ENCODE peak calls at places on chromosomes 5 and 9, in four cellular contexts. One of them, this sample, is unnamed.

GRCh38 chr5:175321927-175322532 is 122.0 kb downstream of the DRD1 start:
- DNase-seq in IMR-90: peak
- DNase-seq in DND-41: peak
- DNase-seq in mesendoderm: peak
- DNase-seq in this sample: peak

GRCh38 chr9:88567870-88568269 is 32.9 kb downstream of the NXNL2 start:
- DNase-seq in IMR-90: no peak
- DNase-seq in DND-41: no peak
- DNase-seq in mesendoderm: no peak
- DNase-seq in this sample: no peak

GRCh38 chr9:112761912-112762651 is 11.5 kb downstream of the SNX30 start:
- DNase-seq in IMR-90: peak
- DNase-seq in DND-41: no peak
- DNase-seq in mesendoderm: no peak
- DNase-seq in this sample: no peak

GRCh38 chr5:138230261-138230660 is 17.1 kb upstream of the CDC23 start:
- DNase-seq in IMR-90: peak
- DNase-seq in DND-41: no peak
- DNase-seq in mesendoderm: peak
- DNase-seq in this sample: no peak

GRCh38 chr9:2481216-2481615 is 140.4 kb upstream of the VLDLR start:
- DNase-seq in IMR-90: no peak
- DNase-seq in DND-41: no peak
- DNase-seq in mesendoderm: no peak
- DNase-seq in this sample: no peak

GRCh38 chr9:89961616-89962341 is 357.0 kb downstream of the GADD45G start:
- DNase-seq in IMR-90: peak
- DNase-seq in DND-41: peak
- DNase-seq in mesendoderm: no peak
- DNase-seq in this sample: peak

GRCh38 chr5:1544294-1545010 is 20.7 kb upstream of the LPCAT1 start:
- DNase-seq in IMR-90: no peak
- DNase-seq in DND-41: no peak
- DNase-seq in mesendoderm: no peak
- DNase-seq in this sample: no peak

GRCh38 chr5:40685952-40686351 is 6.2 kb downstream of the PTGER4 start:
- DNase-seq in IMR-90: no peak
- DNase-seq in DND-41: no peak
- DNase-seq in mesendoderm: no peak
- DNase-seq in this sample: no peak

GRCh38 chr5:103587185-103587748 is 24.7 kb upstream of the NUDT12 start:
- DNase-seq in IMR-90: peak
- DNase-seq in DND-41: no peak
- DNase-seq in mesendoderm: peak
- DNase-seq in this sample: no peak

GRCh38 chr5:115472601-115473000 is 72.0 kb downstream of the FEM1C start:
- DNase-seq in IMR-90: no peak
- DNase-seq in DND-41: no peak
- DNase-seq in mesendoderm: no peak
- DNase-seq in this sample: no peak

GRCh38 chr5:179793470-179794139 is at the start of gene LTC4S:
- DNase-seq in IMR-90: peak
- DNase-seq in DND-41: peak
- DNase-seq in mesendoderm: no peak
- DNase-seq in this sample: no peak

GRCh38 chr5:154648706-154649105 is 106.5 kb upstream of the LARP1 start:
- DNase-seq in IMR-90: peak
- DNase-seq in DND-41: no peak
- DNase-seq in mesendoderm: peak
- DNase-seq in this sample: no peak

GRCh38 chr5:158390556-158390955 is 531.6 kb upstream of the CLINT1 start:
- DNase-seq in IMR-90: peak
- DNase-seq in DND-41: no peak
- DNase-seq in mesendoderm: no peak
- DNase-seq in this sample: no peak

GRCh38 chr9:75087279-75087823 is 604 bp downstream of the NMRK1 start:
- DNase-seq in IMR-90: peak
- DNase-seq in DND-41: peak
- DNase-seq in mesendoderm: peak
- DNase-seq in this sample: peak

GRCh38 chr9:126773004-126773607 is 31.7 kb upstream of the ZBTB43 start:
- DNase-seq in IMR-90: peak
- DNase-seq in DND-41: peak
- DNase-seq in mesendoderm: peak
- DNase-seq in this sample: no peak

GRCh38 chr5:125377151-125377550 is 630.7 kb upstream of the ZNF608 start:
- DNase-seq in IMR-90: no peak
- DNase-seq in DND-41: no peak
- DNase-seq in mesendoderm: peak
- DNase-seq in this sample: no peak

GRCh38 chr9:113398796-113399195 is 2.3 kb downstream of the ALAD start:
- DNase-seq in IMR-90: no peak
- DNase-seq in DND-41: no peak
- DNase-seq in mesendoderm: no peak
- DNase-seq in this sample: no peak

GRCh38 chr5:151219138-151219537 is 4.8 kb downstream of the CCDC69 start:
- DNase-seq in IMR-90: no peak
- DNase-seq in DND-41: no peak
- DNase-seq in mesendoderm: no peak
- DNase-seq in this sample: no peak

GRCh38 chr5:167964529-167964928 is 326.9 kb upstream of the WWC1 start:
- DNase-seq in IMR-90: no peak
- DNase-seq in DND-41: no peak
- DNase-seq in mesendoderm: peak
- DNase-seq in this sample: no peak

GRCh38 chr5:150599917-150600511 is 40.4 kb upstream of the SYNPO start:
- DNase-seq in IMR-90: peak
- DNase-seq in DND-41: no peak
- DNase-seq in mesendoderm: no peak
- DNase-seq in this sample: no peak

GRCh38 chr5:179452356-179453230 is 97.8 kb upstream of the RUFY1 start:
- DNase-seq in IMR-90: no peak
- DNase-seq in DND-41: no peak
- DNase-seq in mesendoderm: no peak
- DNase-seq in this sample: no peak

GRCh38 chr9:111481885-111482636 is 2.1 kb downstream of the ECPAS start:
- DNase-seq in IMR-90: peak
- DNase-seq in DND-41: no peak
- DNase-seq in mesendoderm: peak
- DNase-seq in this sample: no peak

GRCh38 chr5:107486489-107486888 is 184.2 kb downstream of the EFNA5 start:
- DNase-seq in IMR-90: peak
- DNase-seq in DND-41: peak
- DNase-seq in mesendoderm: no peak
- DNase-seq in this sample: no peak

GRCh38 chr9:14180077-14180941 is 133.6 kb downstream of the NFIB start:
- DNase-seq in IMR-90: no peak
- DNase-seq in DND-41: no peak
- DNase-seq in mesendoderm: no peak
- DNase-seq in this sample: no peak

GRCh38 chr9:37514999-37515398 is 29.3 kb downstream of the POLR1E start:
- DNase-seq in IMR-90: no peak
- DNase-seq in DND-41: no peak
- DNase-seq in mesendoderm: no peak
- DNase-seq in this sample: no peak

GRCh38 chr9:89610391-89610925 is 5.6 kb downstream of the GADD45G start:
- DNase-seq in IMR-90: no peak
- DNase-seq in DND-41: no peak
- DNase-seq in mesendoderm: no peak
- DNase-seq in this sample: no peak

GRCh38 chr9:34459941-34460340 is 1.3 kb downstream of the DNAI1 start:
- DNase-seq in IMR-90: peak
- DNase-seq in DND-41: no peak
- DNase-seq in mesendoderm: no peak
- DNase-seq in this sample: no peak

GRCh38 chr5:106331415-106331814 is 1339.3 kb downstream of the EFNA5 start:
- DNase-seq in IMR-90: peak
- DNase-seq in DND-41: no peak
- DNase-seq in mesendoderm: no peak
- DNase-seq in this sample: no peak

GRCh38 chr5:84381501-84382362 is 2.9 kb downstream of the EDIL3 start:
- DNase-seq in IMR-90: no peak
- DNase-seq in DND-41: no peak
- DNase-seq in mesendoderm: no peak
- DNase-seq in this sample: no peak

GRCh38 chr5:76404694-76405306 is 1.7 kb downstream of the IQGAP2 start:
- DNase-seq in IMR-90: no peak
- DNase-seq in DND-41: peak
- DNase-seq in mesendoderm: no peak
- DNase-seq in this sample: no peak

GRCh38 chr9:24132244-24132643 is 306.2 kb upstream of the ELAVL2 start:
- DNase-seq in IMR-90: no peak
- DNase-seq in DND-41: no peak
- DNase-seq in mesendoderm: no peak
- DNase-seq in this sample: no peak

GRCh38 chr5:41793156-41793770 is 77.0 kb downstream of the OXCT1 start:
- DNase-seq in IMR-90: peak
- DNase-seq in DND-41: no peak
- DNase-seq in mesendoderm: no peak
- DNase-seq in this sample: no peak

GRCh38 chr9:114849450-114849849 is 43.6 kb upstream of the TNFSF15 start:
- DNase-seq in IMR-90: no peak
- DNase-seq in DND-41: no peak
- DNase-seq in mesendoderm: no peak
- DNase-seq in this sample: no peak

GRCh38 chr5:5799826-5800225 is 377.3 kb downstream of the ICE1 start:
- DNase-seq in IMR-90: no peak
- DNase-seq in DND-41: no peak
- DNase-seq in mesendoderm: no peak
- DNase-seq in this sample: no peak

GRCh38 chr5:107112207-107112606 is 558.5 kb downstream of the EFNA5 start:
- DNase-seq in IMR-90: no peak
- DNase-seq in DND-41: no peak
- DNase-seq in mesendoderm: no peak
- DNase-seq in this sample: no peak

GRCh38 chr9:130872511-130872910 is 24.1 kb downstream of the QRFP start:
- DNase-seq in IMR-90: no peak
- DNase-seq in DND-41: no peak
- DNase-seq in mesendoderm: no peak
- DNase-seq in this sample: no peak
- H3K27ac ChIP-seq in IMR-90: no peak
- H3K27ac ChIP-seq in DND-41: no peak
- H3K27ac ChIP-seq in mesendoderm: no peak
- H3K27ac ChIP-seq in this sample: no peak

DNA sequence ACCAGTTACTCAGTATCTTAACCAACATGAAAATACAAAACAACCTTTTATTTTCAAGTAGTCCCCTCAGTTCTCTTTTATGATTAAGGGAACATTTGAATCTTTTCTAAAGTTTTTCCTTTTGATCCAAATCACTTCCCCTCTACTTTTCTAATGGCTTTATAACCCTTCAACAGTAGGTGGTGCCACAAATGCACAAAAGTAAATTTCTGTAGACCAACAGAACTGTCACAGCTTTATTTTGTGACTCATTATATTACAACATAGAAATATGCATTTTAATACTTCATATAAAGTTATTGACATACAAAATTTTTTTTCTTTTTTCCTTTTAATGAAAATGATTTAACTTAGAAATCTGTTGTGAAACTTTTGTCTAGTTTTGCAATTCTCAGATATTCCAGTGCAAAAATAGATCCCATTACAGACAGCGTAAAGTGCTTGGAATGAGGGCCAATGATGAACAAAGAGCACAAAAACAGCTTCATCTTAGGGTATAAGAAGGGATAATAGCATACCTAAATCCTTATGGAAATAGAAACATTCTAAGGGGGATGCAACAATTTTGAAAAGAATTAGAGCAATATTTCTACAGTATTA is 17.0 kb downstream of the NIPSNAP3B start:
- DNase-seq in IMR-90: peak
- DNase-seq in DND-41: no peak
- DNase-seq in mesendoderm: peak
- DNase-seq in this sample: peak
- H3K27ac ChIP-seq in IMR-90: no peak
- H3K27ac ChIP-seq in DND-41: no peak
- H3K27ac ChIP-seq in mesendoderm: no peak
- H3K27ac ChIP-seq in this sample: no peak

GRCh38 chr5:135704616-135705015 is 125.8 kb upstream of the CXCL14 start:
- DNase-seq in IMR-90: no peak
- DNase-seq in DND-41: no peak
- DNase-seq in mesendoderm: no peak
- DNase-seq in this sample: no peak

GRCh38 chr5:135706474-135706873 is 127.7 kb upstream of the CXCL14 start:
- DNase-seq in IMR-90: no peak
- DNase-seq in DND-41: no peak
- DNase-seq in mesendoderm: no peak
- DNase-seq in this sample: no peak

GRCh38 chr5:135706893-135707292 is 127.6 kb upstream of the SLC25A48 start:
- DNase-seq in IMR-90: no peak
- DNase-seq in DND-41: no peak
- DNase-seq in mesendoderm: no peak
- DNase-seq in this sample: no peak

GRCh38 chr5:135705941-135706340 is 127.2 kb upstream of the CXCL14 start:
- DNase-seq in IMR-90: no peak
- DNase-seq in DND-41: no peak
- DNase-seq in mesendoderm: no peak
- DNase-seq in this sample: no peak

DNA sequence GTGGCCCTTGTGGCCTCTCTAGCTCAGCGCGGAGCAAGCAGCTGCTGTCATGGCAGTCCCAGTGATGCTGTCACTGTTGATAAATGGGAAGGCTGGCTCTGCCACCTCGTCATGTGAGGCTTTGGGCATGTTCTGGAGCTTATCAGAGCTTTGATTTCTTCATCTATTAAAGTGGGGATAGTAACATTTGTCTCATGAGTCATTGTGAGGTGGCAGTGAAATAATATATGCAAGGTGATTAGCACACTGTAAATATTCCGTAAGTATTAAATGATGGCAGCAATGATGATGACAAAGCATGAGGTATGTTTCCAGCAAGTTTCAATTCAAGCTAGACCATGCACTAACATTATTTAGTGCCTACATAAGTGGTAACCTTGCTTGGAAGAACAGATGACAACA is 126.4 kb upstream of the CXCL14 start:
- DNase-seq in IMR-90: peak
- DNase-seq in DND-41: no peak
- DNase-seq in mesendoderm: no peak
- DNase-seq in this sample: no peak
- H3K27ac ChIP-seq in IMR-90: no peak
- H3K27ac ChIP-seq in DND-41: no peak
- H3K27ac ChIP-seq in mesendoderm: no peak
- H3K27ac ChIP-seq in this sample: no peak

DNA sequence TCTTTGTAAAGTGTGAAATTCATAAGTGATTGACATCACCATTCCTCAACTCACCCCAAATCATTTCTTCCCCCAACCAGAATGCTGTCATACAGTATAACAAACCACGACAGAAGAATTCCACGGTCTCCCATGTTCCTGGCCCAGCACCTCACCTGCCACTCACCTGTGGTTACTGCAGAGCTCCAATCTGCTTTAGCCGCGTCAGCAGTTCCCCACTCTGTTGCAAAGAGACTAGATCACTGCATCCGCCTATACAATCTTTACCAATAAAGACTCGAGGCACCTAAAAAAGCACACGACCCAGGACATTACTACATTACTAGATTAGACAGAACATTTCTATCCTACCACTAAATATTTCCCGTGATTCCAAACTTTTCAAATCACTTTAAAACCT is 6.2 kb downstream of the GLRX start:
- DNase-seq in IMR-90: no peak
- DNase-seq in DND-41: no peak
- DNase-seq in mesendoderm: no peak
- DNase-seq in this sample: no peak
- H3K27ac ChIP-seq in IMR-90: no peak
- H3K27ac ChIP-seq in DND-41: no peak
- H3K27ac ChIP-seq in mesendoderm: no peak
- H3K27ac ChIP-seq in this sample: peak